ENCODE peak calls at places on chromosomes 1 and 21, in six cellular contexts. T is K562, N is H1, H is HepG2, F is GM12878, Q is GM12892. U is an unnamed sample.

GRCh38 chr1:33802268-33802667 is 61.6 kb upstream of the HMGB4 start:
- DNase-seq in N (no peak), F (no peak), H (no peak), T (no peak), Q (no peak), U (no peak)

GRCh38 chr1:3530086-3530930 is 75.8 kb downstream of the ARHGEF16 start:
- DNase-seq in N (no peak), F (no peak), H (no peak), T (no peak), Q (no peak), U (no peak)

GRCh38 chr1:196105901-196106300 is 502.3 kb downstream of the KCNT2 start:
- DNase-seq in H (no peak), T (no peak), Q (no peak), F (no peak), N (no peak), U (no peak)

GRCh38 chr1:41790351-41790750 is 128.4 kb downstream of the HIVEP3 start:
- DNase-seq in H (no peak), N (no peak), T (no peak), Q (no peak), F (no peak), U (no peak)

GRCh38 chr1:63898428-63899220 is 124.8 kb downstream of the ROR1 start:
- DNase-seq in T (no peak), F (no peak), N (no peak), H (no peak), Q (no peak), U (no peak)

GRCh38 chr1:25813071-25813733 is 6.6 kb upstream of the MTFR1L start:
- DNase-seq in T (no peak), F (no peak), Q (no peak), H (no peak), N (no peak), U (no peak)

GRCh38 chr1:192878249-192878648 is 69.4 kb downstream of the RGS2 start:
- DNase-seq in T (no peak), Q (no peak), F (no peak), N (no peak), H (no peak), U (no peak)

GRCh38 chr21:41812679-41813078 is 45.8 kb upstream of the RIPK4 start:
- DNase-seq in N (no peak), H (no peak), T (no peak), Q (no peak), F (no peak), U (no peak)

GRCh38 chr1:38003261-38004250 is 1.8 kb downstream of the FHL3 start:
- DNase-seq in N (no peak), T (no peak), Q (no peak), H (no peak), F (no peak), U (no peak)

GRCh38 chr1:167695150-167695549 is 26.6 kb upstream of the MPZL1 start:
- DNase-seq in T (no peak), H (no peak), F (no peak), Q (no peak), N (no peak), U (no peak)

GRCh38 chr1:218633238-218633948 is 288.3 kb downstream of the TGFB2 start:
- DNase-seq in N (no peak), T (no peak), F (no peak), Q (no peak), H (no peak), U (no peak)

GRCh38 chr1:235943581-235944114 is 76.9 kb upstream of the LYST start:
- DNase-seq in T (no peak), F (no peak), N (no peak), H (no peak), Q (no peak), U (no peak)

GRCh38 chr1:203508463-203508862 is 14.5 kb downstream of the OPTC start:
- DNase-seq in T (no peak), H (peak), Q (no peak), F (no peak), N (no peak), U (no peak)

GRCh38 chr1:160205242-160205973 is at the start of gene PEA15:
- DNase-seq in N (no peak), H (no peak), Q (peak), F (no peak), T (peak), U (peak)

GRCh38 chr1:244304156-244304555 is 147.6 kb downstream of the ADSS2 start:
- DNase-seq in T (no peak), Q (no peak), H (no peak), F (no peak), N (no peak), U (no peak)

GRCh38 chr1:158149577-158150269 is 31.0 kb upstream of the CD1D start:
- DNase-seq in Q (peak), H (peak), F (peak), N (peak), T (peak), U (peak)

GRCh38 chr1:208288495-208288894 is 44.3 kb upstream of the PLXNA2 start:
- DNase-seq in N (no peak), T (no peak), F (no peak), Q (no peak), H (no peak), U (no peak)

GRCh38 chr1:956636-957035 is 2.4 kb downstream of the NOC2L start:
- DNase-seq in H (no peak), F (no peak), Q (no peak), N (no peak), T (no peak), U (no peak)

GRCh38 chr21:10521091-10521598 is at the start of gene TPTE:
- DNase-seq in H (no peak), Q (no peak), N (no peak), T (no peak), F (no peak), U (no peak)

GRCh38 chr1:41313661-41314131 is 47.5 kb upstream of the FOXO6 start:
- DNase-seq in H (peak), T (peak), N (peak), Q (no peak), F (no peak), U (no peak)

GRCh38 chr1:22039594-22040347 is 12.7 kb upstream of the CDC42 start:
- DNase-seq in F (peak), H (no peak), Q (peak), N (no peak), T (peak), U (peak)
- TF ChIP-seq POLR2AphosphoS5 in F (peak), H (no peak), Q (peak), N (no peak), T (no peak), U (peak)

DNA sequence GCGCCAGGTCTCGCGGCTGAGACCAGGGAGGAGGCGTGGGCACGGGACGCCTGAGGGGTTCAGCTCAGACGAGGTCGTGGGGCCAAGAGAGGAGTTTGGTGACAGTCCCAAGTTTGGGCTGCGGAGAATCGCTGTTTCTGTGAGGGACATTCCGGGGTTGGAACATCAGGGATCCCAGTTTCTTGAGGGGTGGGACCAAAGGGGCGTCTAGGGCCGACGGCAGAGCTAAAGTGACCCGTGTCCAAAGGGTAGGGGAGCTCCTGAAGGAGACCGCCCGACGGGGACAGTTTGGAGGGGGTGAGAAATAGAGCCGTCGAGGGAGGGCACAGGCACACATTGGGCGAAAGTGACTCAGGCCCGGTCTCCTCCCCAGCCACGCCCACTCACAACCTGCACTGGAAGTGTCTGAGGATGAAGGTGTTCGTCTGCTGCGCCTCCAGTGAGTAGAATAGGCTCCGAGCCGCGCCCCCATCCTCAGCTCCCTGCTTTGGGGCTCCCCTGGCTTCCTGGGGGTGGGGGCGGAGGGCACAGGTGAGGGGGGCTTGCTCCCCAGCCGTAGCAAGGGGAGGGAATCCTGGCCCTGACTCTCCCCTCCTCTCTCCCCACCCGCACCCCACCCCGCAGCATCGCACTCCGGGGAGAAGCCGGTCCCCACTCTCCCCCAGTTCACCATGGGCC is 7.0 kb downstream of the EFNA3 start:
- DNase-seq in Q (no peak), H (no peak), F (no peak), T (peak), N (no peak), U (no peak)
- TF ChIP-seq TAF1 in Q (no peak), H (no peak), F (no peak), T (no peak), N (no peak), U (no peak)

GRCh38 chr1:11649624-11650330 is 4.5 kb downstream of the FBXO2 start:
- DNase-seq in H (no peak), Q (no peak), N (no peak), T (peak), F (no peak), U (no peak)

GRCh38 chr1:11648732-11649158 is 5.5 kb downstream of the FBXO2 start:
- DNase-seq in Q (no peak), F (no peak), H (no peak), T (peak), N (no peak), U (no peak)

GRCh38 chr1:11649237-11649623 is 5.0 kb downstream of the FBXO2 start:
- DNase-seq in F (no peak), Q (no peak), N (no peak), H (no peak), T (no peak), U (no peak)

GRCh38 chr1:11651017-11651416 is 3.2 kb downstream of the FBXO2 start:
- DNase-seq in F (no peak), N (no peak), T (no peak), H (no peak), Q (no peak), U (no peak)

GRCh38 chr1:11650331-11650991 is 3.8 kb downstream of the FBXO2 start:
- DNase-seq in H (no peak), T (peak), N (no peak), Q (no peak), F (no peak), U (peak)
- TF ChIP-seq POLR2A in H (no peak), T (no peak), N (no peak), Q (no peak), F (no peak), U (no peak)

GRCh38 chr1:240487493-240487892 is 124.5 kb downstream of the GREM2 start:
- DNase-seq in F (no peak), H (no peak), T (no peak), N (no peak), Q (no peak), U (no peak)

GRCh38 chr1:240492832-240493440 is 119.0 kb downstream of the GREM2 start:
- DNase-seq in F (no peak), Q (no peak), T (peak), H (no peak), N (peak), U (no peak)

GRCh38 chr1:240495652-240496051 is 116.3 kb downstream of the GREM2 start:
- DNase-seq in H (no peak), N (no peak), F (no peak), T (no peak), Q (no peak), U (no peak)

GRCh38 chr1:240491796-240492195 is 120.2 kb downstream of the GREM2 start:
- DNase-seq in H (no peak), Q (no peak), F (no peak), N (no peak), T (no peak), U (no peak)

GRCh38 chr1:240491156-240491555 is 120.8 kb downstream of the GREM2 start:
- DNase-seq in N (no peak), H (no peak), Q (no peak), T (no peak), F (no peak), U (no peak)
- TF ChIP-seq POLR2AphosphoS5 in N (no peak), H (no peak), Q (no peak), T (no peak), F (no peak), U (no peak)

U was measured in GM12891.